ENCODE peak calls at places on chromosomes 5 and 9, in eight cellular contexts. D, A, R, I, S, U, K and T are unnamed samples.
A peak's percentile ranks its signal among the peaks of the same experiment; 100 is the strongest.

GRCh38 chr9:87533291-87533690 is 35.6 kb downstream of the DAPK1 start:
- DNase-seq in R (no peak), I (no peak), S (no peak), U (no peak), D (no peak), A (no peak), K (peak; percentile 39), T (no peak)

GRCh38 chr5:177477701-177478477 is 4.5 kb upstream of the DBN1 start:
- DNase-seq in I (no peak), K (no peak), A (no peak), R (no peak), S (no peak), D (no peak), U (no peak), T (no peak)

GRCh38 chr9:136670571-136671253 is 8.0 kb downstream of the EGFL7 start:
- DNase-seq in S (no peak), K (no peak), A (no peak), I (no peak), U (no peak), D (no peak), R (no peak), T (no peak)

GRCh38 chr9:109317979-109318671 is 2.7 kb downstream of the EPB41L4B start:
- DNase-seq in S (no peak), U (no peak), I (no peak), R (no peak), K (no peak), D (no peak), A (no peak), T (no peak)

GRCh38 chr5:129460951-129461815 is 1.1 kb downstream of the ADAMTS19 start:
- DNase-seq in S (peak; percentile 90), D (no peak), U (no peak), R (peak; percentile 77), K (no peak), I (peak; percentile 15), A (peak; percentile 34), T (no peak)

GRCh38 chr9:109052416-109052815 is 39.1 kb upstream of the CTNNAL1 start:
- DNase-seq in R (no peak), S (no peak), D (no peak), K (no peak), A (no peak), U (no peak), I (no peak), T (no peak)

GRCh38 chr9:79660615-79661014 is 88.8 kb downstream of the TLE4 start:
- DNase-seq in D (no peak), R (no peak), S (no peak), K (no peak), A (no peak), I (no peak), U (no peak), T (no peak)

GRCh38 chr9:103245369-103245768 is 250.2 kb downstream of the CYLC2 start:
- DNase-seq in R (no peak), K (no peak), U (no peak), A (no peak), S (no peak), D (no peak), I (no peak), T (no peak)

GRCh38 chr9:95137587-95138145 is 179.8 kb downstream of the FANCC start:
- DNase-seq in I (no peak), K (no peak), S (no peak), D (no peak), R (no peak), A (no peak), U (no peak), T (no peak)

GRCh38 chr9:113620377-113621161 is 157.0 kb downstream of the RGS3 start:
- DNase-seq in I (peak; percentile 84), S (peak; percentile 81), A (no peak), R (peak; percentile 66), K (no peak), U (peak; percentile 63), D (no peak), T (peak; percentile 91)

GRCh38 chr5:179774442-179774841 is 19.3 kb upstream of the LTC4S start:
- DNase-seq in K (no peak), U (no peak), R (no peak), I (no peak), A (no peak), S (no peak), D (no peak), T (no peak)

GRCh38 chr9:92704528-92704927 is 34.6 kb upstream of the IPPK start:
- DNase-seq in S (no peak), I (no peak), R (no peak), D (no peak), K (no peak), U (no peak), A (no peak), T (no peak)

GRCh38 chr9:137087409-137087925 is 682 bp downstream of the MAN1B1 start:
- DNase-seq in I (no peak), K (peak; percentile 37), R (no peak), A (no peak), D (no peak), U (no peak), S (no peak), T (no peak)